ENCODE peak calls at places on chromosome 15, in six cellular contexts. N is A549; E is RPMI8226; D is OCI-LY7; C is activated gamma-delta T cell treated with Interleukin-2 at 50 U/mL for 16 hours; P is activated T-cell treated with anti-CD3 and anti-CD28 coated beads, Interleukin-2, amount 50 U/mL, for 4 hours. X is an unnamed sample.

GRCh38 chr15:83692820-83693581 is 39.1 kb downstream of the ADAMTSL3 start:
- DNase-seq in N (no peak), E (no peak), D (no peak), C (no peak), P (no peak), X (no peak)

GRCh38 chr15:97893988-97894387 is 66.5 kb upstream of the ARRDC4 start:
- DNase-seq in N (no peak), E (peak), D (no peak), C (no peak), P (no peak), X (no peak)

GRCh38 chr15:39710681-39711080 is 72.0 kb downstream of the FSIP1 start:
- DNase-seq in N (no peak), E (no peak), D (no peak), C (no peak), P (no peak), X (no peak)

GRCh38 chr15:49045691-49046112 is 544 bp downstream of the SECISBP2L start:
- DNase-seq in N (peak), E (peak), D (peak), C (no peak), P (no peak), X (no peak)

GRCh38 chr15:76866716-76867321 is 38.3 kb downstream of the SCAPER start:
- DNase-seq in N (peak), E (peak), D (peak), C (no peak), P (no peak), X (no peak)

GRCh38 chr15:67066041-67067021 is 929 bp downstream of the SMAD3 start:
- DNase-seq in N (no peak), E (no peak), D (peak), C (peak), P (peak), X (no peak)

GRCh38 chr15:66862878-66863335 is 160.9 kb downstream of the SMAD6 start:
- DNase-seq in N (peak), E (peak), D (peak), C (peak), P (peak), X (peak)

GRCh38 chr15:70398694-70399093 is 301.0 kb upstream of the TLE3 start:
- DNase-seq in N (no peak), E (no peak), D (no peak), C (no peak), P (no peak), X (no peak)

GRCh38 chr15:92667291-92667904 is 11.8 kb upstream of the FAM174B start:
- DNase-seq in N (peak), E (no peak), D (no peak), C (no peak), P (no peak), X (peak)

GRCh38 chr15:47754312-47754711 is 37.0 kb downstream of the SEMA6D start:
- DNase-seq in N (no peak), E (no peak), D (no peak), C (no peak), P (no peak), X (no peak)

GRCh38 chr15:48989175-48989574 is 25.5 kb upstream of the SHC4 start:
- DNase-seq in N (no peak), E (no peak), D (no peak), C (no peak), P (no peak), X (no peak)

GRCh38 chr15:38461089-38461833 is 7.3 kb downstream of the FAM98B start:
- DNase-seq in N (no peak), E (no peak), D (no peak), C (no peak), P (no peak), X (no peak)

GRCh38 chr15:72369964-72370363 is 5.8 kb downstream of the HEXA start:
- DNase-seq in N (no peak), E (no peak), D (no peak), C (no peak), P (no peak), X (no peak)

GRCh38 chr15:50358805-50359204 is 3.8 kb upstream of the GABPB1 start:
- DNase-seq in N (peak), E (peak), D (peak), C (peak), P (no peak), X (no peak)

GRCh38 chr15:75928680-75929608 is 25.3 kb downstream of the FBXO22 start:
- DNase-seq in N (peak), E (peak), D (peak), C (no peak), P (no peak), X (no peak)

GRCh38 chr15:43414196-43414595 is 43.3 kb downstream of the TUBGCP4 start:
- DNase-seq in N (no peak), E (no peak), D (no peak), C (no peak), P (no peak), X (no peak)

GRCh38 chr15:58908550-58909309 is 24.7 kb downstream of the SLTM start:
- DNase-seq in N (no peak), E (no peak), D (no peak), C (no peak), P (no peak), X (no peak)

GRCh38 chr15:36612063-36612788 is 32.8 kb downstream of the CDIN1 start:
- DNase-seq in N (peak), E (no peak), D (no peak), C (no peak), P (no peak), X (no peak)

GRCh38 chr15:80936288-80937078 is 53.1 kb downstream of the MESD start:
- DNase-seq in N (no peak), E (no peak), D (no peak), C (no peak), P (no peak), X (no peak)

GRCh38 chr15:37105795-37106333 is 5.5 kb upstream of the MEIS2 start:
- DNase-seq in N (no peak), E (no peak), D (no peak), C (no peak), P (no peak), X (no peak)

GRCh38 chr15:74857082-74857655 is 14.2 kb upstream of the ULK3 start:
- DNase-seq in N (no peak), E (peak), D (peak), C (no peak), P (no peak), X (no peak)

GRCh38 chr15:50186752-50187151 is 4.8 kb downstream of the SLC27A2 start:
- DNase-seq in N (no peak), E (no peak), D (no peak), C (no peak), P (no peak), X (no peak)

GRCh38 chr15:95563634-95564033 is 766.9 kb upstream of the NR2F2 start:
- DNase-seq in N (no peak), E (no peak), D (no peak), C (no peak), P (no peak), X (no peak)

GRCh38 chr15:52445553-52445952 is 83.1 kb downstream of the MYO5A start:
- DNase-seq in N (no peak), E (no peak), D (no peak), C (no peak), P (no peak), X (no peak)

GRCh38 chr15:67105065-67105951 is 39.9 kb downstream of the SMAD3 start:
- DNase-seq in N (peak), E (no peak), D (no peak), C (no peak), P (no peak), X (no peak)

GRCh38 chr15:90576711-90577389 is 47.1 kb downstream of the CRTC3 start:
- DNase-seq in N (no peak), E (no peak), D (no peak), C (no peak), P (no peak), X (no peak)